ENCODE peak calls at places on chromosomes 16 and 17, in ten cellular contexts. B is AG20443; W is stimulated activated CD8-positive, alpha-beta memory T cell treated with anti-CD3 and anti-CD28 coated beads, Interleukin-7, amount 100 ng/mL, for 1 hour; K is iris pigment epithelial cell; I is neural crest cell; M is A172; L is spleen; Y is CD8-positive, alpha-beta T cell; Z is hypothalamus; U is effector memory CD4-positive, alpha-beta T cell. C is an unnamed sample.

GRCh38 chr17:12730931-12731521 is 58.3 kb upstream of the ARHGAP44 start:
- DNase-seq in K (peak), B (peak), Y (no peak), L (no peak), W (no peak), Z (no peak), M (no peak), I (no peak), U (no peak), C (peak)

GRCh38 chr17:81254955-81255717 is 16.0 kb downstream of the NDUFAF8 start:
- DNase-seq in I (peak), W (no peak), K (peak), Z (peak), B (peak), U (no peak), Y (no peak), M (peak), L (peak), C (peak)

GRCh38 chr16:70738083-70738977 is 52.5 kb upstream of the MTSS2 start:
- DNase-seq in Z (peak), I (peak), K (peak), L (no peak), W (no peak), M (peak), B (peak), U (no peak), Y (peak), C (peak)

GRCh38 chr17:78412403-78412802 is 34.0 kb downstream of the PGS1 start:
- DNase-seq in U (no peak), I (no peak), L (peak), B (no peak), M (no peak), Y (peak), Z (no peak), K (peak), W (no peak), C (peak)

GRCh38 chr17:82820278-82821251 is 19.3 kb downstream of the ZNF750 start:
- DNase-seq in L (no peak), K (no peak), Z (no peak), M (no peak), U (no peak), B (no peak), I (no peak), W (no peak), Y (no peak), C (no peak)

GRCh38 chr16:1960665-1961630 is 1.6 kb downstream of the NDUFB10 start:
- DNase-seq in B (no peak), I (no peak), W (no peak), L (peak), Y (peak), K (no peak), Z (no peak), U (no peak), M (no peak), C (peak)

GRCh38 chr16:70770291-70770967 is 30.5 kb downstream of the VAC14 start:
- DNase-seq in I (no peak), M (peak), L (no peak), W (no peak), Z (no peak), K (no peak), Y (no peak), U (no peak), B (no peak), C (no peak)

GRCh38 chr17:81044764-81045589 is 10.0 kb downstream of the BAIAP2 start:
- DNase-seq in M (peak), B (peak), L (peak), W (no peak), Z (peak), I (no peak), Y (no peak), K (peak), U (no peak), C (peak)

GRCh38 chr16:13958438-13958837 is 38.5 kb downstream of the ERCC4 start:
- DNase-seq in K (no peak), Z (no peak), M (peak), L (no peak), W (no peak), U (no peak), I (no peak), Y (no peak), B (no peak), C (peak)

GRCh38 chr16:75494696-75495601 is at the start of gene CHST6:
- DNase-seq in Y (no peak), I (peak), B (peak), U (no peak), L (peak), M (no peak), W (no peak), Z (peak), K (peak), C (peak)

GRCh38 chr16:29821663-29822115 is 1.4 kb downstream of the MVP start:
- DNase-seq in B (peak), Y (no peak), L (no peak), Z (no peak), K (peak), M (peak), W (no peak), I (no peak), U (no peak), C (no peak)

GRCh38 chr17:57808882-57809281 is 41.0 kb downstream of the MRPS23 start:
- DNase-seq in I (no peak), L (no peak), W (no peak), Z (no peak), Y (no peak), B (no peak), K (no peak), M (no peak), U (no peak), C (no peak)

GRCh38 chr17:74417178-74418045 is 14.5 kb upstream of the GPRC5C start:
- DNase-seq in Z (no peak), U (no peak), L (no peak), Y (no peak), B (peak), W (no peak), M (peak), K (peak), I (no peak), C (peak)

GRCh38 chr17:57946798-57947358 is 8.3 kb downstream of the CUEDC1 start:
- DNase-seq in Y (peak), K (peak), I (no peak), B (peak), U (no peak), M (no peak), W (no peak), Z (no peak), L (peak), C (peak)

C was measured in SW480.